ENCODE peak calls at places on chromosomes 13 and 19, in eight cellular contexts. P is upper lobe of left lung; R is NCI-H2171 treated with DMSO at 0.1 percent for 48 hours; T is HT-29; S is Calu3; Q is activated T-helper 1 cell treated with anti-CD3 and anti-CD28 coated beads, Interleukin-2, amount 50 U/mL, for 16 hours; W is amniotic stem cell; N is T-helper 2 cell. U is an unnamed sample.

GRCh38 chr19:34504809-34505291 is 23.3 kb downstream of the WTIP start:
- DNase-seq in N (no peak), R (no peak), P (no peak), S (no peak), Q (no peak), W (no peak), T (no peak), U (no peak)

GRCh38 chr19:15463865-15464371 is 426 bp downstream of the RASAL3 start:
- DNase-seq in T (no peak), W (no peak), Q (peak), R (no peak), S (no peak), P (peak), N (peak), U (peak)

GRCh38 chr19:58450836-58451357 is 525 bp upstream of the ZNF324B start:
- DNase-seq in Q (no peak), R (no peak), T (no peak), N (no peak), S (no peak), P (no peak), W (no peak), U (no peak)

GRCh38 chr13:25095862-25096453 is at the start of gene PABPC3:
- DNase-seq in S (no peak), R (no peak), Q (no peak), W (no peak), P (peak), T (no peak), N (no peak), U (peak)

GRCh38 chr19:897442-898039 is 4.3 kb downstream of the RNU6-9 start:
- DNase-seq in Q (no peak), T (no peak), S (no peak), P (peak), N (no peak), R (no peak), W (no peak), U (no peak)

GRCh38 chr19:19597809-19598306 is 20.6 kb downstream of the PBX4 start:
- DNase-seq in W (no peak), T (no peak), S (no peak), P (no peak), N (peak), R (no peak), Q (peak), U (no peak)

GRCh38 chr13:58855283-58855682 is 1223.7 kb downstream of the PCDH17 start:
- DNase-seq in P (no peak), W (no peak), N (no peak), T (no peak), R (no peak), Q (no peak), S (no peak), U (no peak)

GRCh38 chr13:77397636-77398035 is 70.7 kb upstream of the MYCBP2 start:
- DNase-seq in N (no peak), W (no peak), Q (no peak), R (no peak), P (no peak), T (no peak), S (no peak), U (no peak)

GRCh38 chr13:50801087-50801931 is 42.2 kb downstream of the DLEU7 start:
- DNase-seq in Q (peak), P (no peak), R (peak), W (peak), S (peak), N (peak), T (peak), U (peak)

GRCh38 chr19:41531438-41532311 is 44.3 kb upstream of the CEACAM21 start:
- DNase-seq in N (peak), T (peak), R (no peak), W (no peak), S (peak), Q (peak), P (no peak), U (peak)

GRCh38 chr19:45414468-45414867 is 8.0 kb downstream of the POLR1G start:
- DNase-seq in W (no peak), Q (no peak), N (no peak), R (no peak), T (no peak), P (no peak), S (no peak), U (no peak)

GRCh38 chr19:19817357-19817756 is 4.2 kb downstream of the ZNF506 start:
- DNase-seq in P (no peak), R (no peak), N (peak), T (no peak), Q (peak), W (no peak), S (no peak), U (no peak)

GRCh38 chr19:41799444-41800000 is 3.1 kb downstream of the CEACAM3 start:
- DNase-seq in W (no peak), S (peak), P (no peak), Q (no peak), T (peak), N (no peak), R (no peak), U (no peak)

GRCh38 chr19:38093587-38093986 is 130.4 kb downstream of the DPF1 start:
- DNase-seq in Q (no peak), P (peak), S (no peak), W (no peak), N (no peak), T (no peak), R (no peak), U (no peak)

GRCh38 chr13:79271616-79272015 is 134.4 kb downstream of the RBM26 start:
- DNase-seq in R (no peak), S (no peak), P (no peak), Q (no peak), W (no peak), N (no peak), T (no peak), U (no peak)

GRCh38 chr13:85738696-85739320 is 60.4 kb downstream of the SLITRK6 start:
- DNase-seq in N (no peak), S (no peak), R (no peak), Q (no peak), W (peak), P (no peak), T (no peak), U (no peak)

GRCh38 chr13:27921421-27921960 is 1.7 kb downstream of the PDX1 start:
- DNase-seq in Q (no peak), R (no peak), S (no peak), P (no peak), W (no peak), T (no peak), N (no peak), U (peak)

GRCh38 chr19:12574036-12574435 is 22.8 kb upstream of the ZNF564 start:
- DNase-seq in T (no peak), P (no peak), R (peak), N (no peak), Q (no peak), S (no peak), W (no peak), U (no peak)

GRCh38 chr19:38878575-38879399 is 712 bp upstream of the RINL start:
- DNase-seq in Q (no peak), N (no peak), T (no peak), P (no peak), R (no peak), S (no peak), W (no peak), U (peak)

GRCh38 chr13:43785681-43786471 is 896 bp downstream of the ENOX1 start:
- DNase-seq in P (peak), W (peak), R (peak), S (peak), N (no peak), T (no peak), Q (no peak), U (peak)

GRCh38 chr19:10227215-10227971 is 3.7 kb downstream of the S1PR2 start:
- DNase-seq in P (peak), W (no peak), N (no peak), T (no peak), Q (no peak), R (no peak), S (no peak), U (no peak)

GRCh38 chr19:10317045-10317856 is 1.4 kb upstream of the FDX2 start:
- DNase-seq in N (no peak), T (no peak), W (no peak), Q (no peak), P (peak), R (no peak), S (no peak), U (no peak)

GRCh38 chr19:35911790-35912189 is 3.7 kb upstream of the TYROBP start:
- DNase-seq in Q (no peak), W (no peak), N (no peak), S (peak), T (peak), R (no peak), P (no peak), U (no peak)

GRCh38 chr13:29561918-29562317 is 33.6 kb downstream of the SLC7A1 start:
- DNase-seq in T (no peak), Q (no peak), W (no peak), P (no peak), S (no peak), R (no peak), N (no peak), U (no peak)

GRCh38 chr19:18173572-18174294 is at the start of gene IFI30:
- DNase-seq in S (peak), N (peak), P (peak), W (no peak), Q (peak), T (no peak), R (peak), U (peak)

GRCh38 chr13:111183959-111184684 is 69.0 kb downstream of the ARHGEF7 start:
- DNase-seq in Q (no peak), P (no peak), R (no peak), N (no peak), S (no peak), W (no peak), T (no peak), U (no peak)

GRCh38 chr19:36807029-36807428 is 31.2 kb downstream of the ZNF790 start:
- DNase-seq in W (no peak), R (no peak), Q (no peak), T (no peak), S (no peak), N (no peak), P (no peak), U (no peak)

GRCh38 chr19:5036733-5037681 is 68.1 kb downstream of the KDM4B start:
- DNase-seq in Q (no peak), T (no peak), P (peak), S (no peak), W (peak), N (no peak), R (peak), U (no peak)